ENCODE peak calls at places on chromosomes 7 and 10, in nine cellular contexts. C is neural progenitor cell, X is mesenchymal stem cell, T is endodermal cell, H is GM23248, J is astrocyte, A is DND-41, Y is PC-3, G is HCT116. I is an unnamed sample.

GRCh38 chr10:43822509-43823236 is 174.0 kb upstream of the ZNF32 start:
- DNase-seq in X (no peak), J (no peak), G (no peak), C (no peak), Y (no peak), T (no peak), H (peak), A (no peak), I (no peak)

GRCh38 chr10:80908596-80908995 is 370.9 kb downstream of the SH2D4B start:
- DNase-seq in H (no peak), J (no peak), X (no peak), Y (no peak), G (no peak), C (peak), T (no peak), A (no peak), I (no peak)

GRCh38 chr7:23026164-23026563 is 12.2 kb upstream of the HYCC1 start:
- DNase-seq in J (no peak), C (no peak), A (no peak), X (no peak), T (no peak), Y (no peak), H (peak), G (no peak), I (no peak)

GRCh38 chr10:67815571-67816059 is 22.4 kb downstream of the DNAJC12 start:
- DNase-seq in J (peak), C (no peak), Y (peak), X (no peak), A (no peak), G (no peak), T (no peak), H (no peak), I (no peak)

GRCh38 chr10:44300666-44301649 is 83.9 kb downstream of the CXCL12 start:
- DNase-seq in T (no peak), A (no peak), Y (peak), H (peak), J (peak), G (peak), X (peak), C (no peak), I (peak)

GRCh38 chr10:123132576-123133477 is 2.9 kb upstream of the HMX3 start:
- DNase-seq in H (peak), J (peak), C (peak), G (peak), T (peak), A (peak), Y (peak), X (peak), I (peak)

GRCh38 chr10:31399171-31399570 is 80.2 kb downstream of the ZEB1 start:
- DNase-seq in H (no peak), Y (no peak), X (no peak), A (no peak), C (no peak), T (no peak), G (no peak), J (no peak), I (no peak)

GRCh38 chr10:58266826-58267712 is 625 bp downstream of the IPMK start:
- DNase-seq in Y (peak), J (peak), T (peak), A (peak), X (peak), G (no peak), H (peak), C (peak), I (peak)

GRCh38 chr10:121085386-121085785 is 234.2 kb downstream of the WDR11 start:
- DNase-seq in Y (no peak), T (peak), G (no peak), H (no peak), A (no peak), J (no peak), C (no peak), X (no peak), I (no peak)

GRCh38 chr10:114694735-114695134 is 36.7 kb upstream of the ABLIM1 start:
- DNase-seq in H (peak), X (peak), T (peak), G (peak), Y (peak), C (peak), J (no peak), A (no peak), I (no peak)

GRCh38 chr10:53619678-53620077 is 847.1 kb upstream of the MBL2 start:
- DNase-seq in H (no peak), Y (no peak), G (no peak), C (no peak), T (no peak), X (no peak), A (no peak), J (peak), I (no peak)

GRCh38 chr10:129607607-129608006 is 140.6 kb downstream of the MGMT start:
- DNase-seq in C (no peak), G (no peak), X (no peak), H (no peak), Y (no peak), A (no peak), T (peak), J (no peak), I (no peak)

GRCh38 chr7:131502810-131503545 is 53.5 kb downstream of the PODXL start:
- DNase-seq in T (no peak), G (no peak), X (peak), H (peak), A (no peak), C (no peak), Y (no peak), J (no peak), I (peak)

GRCh38 chr10:130079614-130080460 is 30.8 kb downstream of the C10orf143 start:
- DNase-seq in T (no peak), J (no peak), H (no peak), A (no peak), C (no peak), Y (no peak), G (no peak), X (no peak), I (no peak)

GRCh38 chr7:130048906-130049305 is 2.3 kb downstream of the ZC3HC1 start:
- DNase-seq in G (no peak), T (no peak), J (no peak), A (no peak), H (no peak), Y (no peak), C (no peak), X (no peak), I (no peak)

GRCh38 chr7:103048833-103049232 is 25.8 kb downstream of the FBXL13 start:
- DNase-seq in A (no peak), G (peak), Y (peak), X (peak), T (no peak), C (peak), H (no peak), J (peak), I (no peak)

GRCh38 chr7:117896339-117896738 is 23.1 kb upstream of the CTTNBP2 start:
- DNase-seq in C (no peak), G (no peak), T (no peak), A (no peak), H (no peak), X (no peak), Y (peak), J (no peak), I (no peak)

GRCh38 chr7:117889611-117890010 is 16.4 kb upstream of the CTTNBP2 start:
- DNase-seq in Y (no peak), J (no peak), T (no peak), C (no peak), G (no peak), A (no peak), H (no peak), X (no peak), I (no peak)

GRCh38 chr7:117892821-117893220 is 19.6 kb upstream of the CTTNBP2 start:
- DNase-seq in Y (no peak), G (no peak), T (no peak), C (no peak), X (no peak), J (no peak), H (no peak), A (no peak), I (no peak)

GRCh38 chr7:117895271-117895670 is 22.0 kb upstream of the CTTNBP2 start:
- DNase-seq in C (no peak), A (no peak), Y (no peak), J (no peak), X (no peak), H (no peak), G (no peak), T (no peak), I (no peak)

GRCh38 chr7:117894037-117894436 is 20.8 kb upstream of the CTTNBP2 start:
- DNase-seq in Y (no peak), X (no peak), C (no peak), J (no peak), H (no peak), T (no peak), G (no peak), A (no peak), I (no peak)
- H3K27ac ChIP-seq in Y (no peak), X (no peak), C (no peak), J (no peak), H (no peak), T (no peak), G (no peak), A (no peak), I (no peak)

DNA sequence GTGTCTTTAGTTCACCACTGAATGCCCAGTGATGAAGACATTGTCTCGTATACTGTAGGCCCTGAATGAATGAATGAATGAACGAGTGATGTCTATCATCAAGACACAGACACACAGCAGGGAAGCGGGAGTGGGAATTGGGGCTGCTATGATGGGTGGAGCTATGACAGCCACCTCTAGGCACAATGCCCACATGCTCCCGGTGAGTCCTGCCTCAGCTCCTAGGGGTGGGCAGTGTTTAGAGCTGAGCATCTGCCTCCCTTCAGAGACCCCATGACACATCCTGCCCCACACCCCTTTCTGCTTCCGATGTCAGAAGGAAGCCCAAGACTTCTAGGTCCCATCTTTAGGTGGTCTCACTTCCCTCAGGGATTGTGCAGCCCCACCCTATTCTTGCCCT is 714.1 kb downstream of the PARD3 start:
- DNase-seq in G (no peak), A (no peak), X (no peak), H (no peak), J (no peak), Y (no peak), T (no peak), C (no peak), I (no peak)
- H3K4me3 ChIP-seq in G (no peak), A (no peak), X (no peak), H (no peak), J (no peak), Y (no peak), T (no peak), C (no peak), I (no peak)

GRCh38 chr7:101116898-101117297 is 10.0 kb upstream of the SERPINE1 start:
- DNase-seq in A (no peak), X (no peak), G (no peak), T (no peak), Y (no peak), J (no peak), C (no peak), H (peak), I (no peak)
- H3K9ac ChIP-seq in A (no peak), X (peak), G (peak), T (no peak), Y (no peak), J (peak), C (no peak), H (peak), I (no peak)

GRCh38 chr7:139362302-139362701 is 2.6 kb downstream of the LUC7L2 start:
- DNase-seq in G (no peak), A (no peak), X (no peak), J (peak), C (peak), Y (no peak), H (no peak), T (no peak), I (no peak)
- H3K27ac ChIP-seq in G (no peak), A (no peak), X (no peak), J (no peak), C (no peak), Y (no peak), H (no peak), T (no peak), I (no peak)

DNA sequence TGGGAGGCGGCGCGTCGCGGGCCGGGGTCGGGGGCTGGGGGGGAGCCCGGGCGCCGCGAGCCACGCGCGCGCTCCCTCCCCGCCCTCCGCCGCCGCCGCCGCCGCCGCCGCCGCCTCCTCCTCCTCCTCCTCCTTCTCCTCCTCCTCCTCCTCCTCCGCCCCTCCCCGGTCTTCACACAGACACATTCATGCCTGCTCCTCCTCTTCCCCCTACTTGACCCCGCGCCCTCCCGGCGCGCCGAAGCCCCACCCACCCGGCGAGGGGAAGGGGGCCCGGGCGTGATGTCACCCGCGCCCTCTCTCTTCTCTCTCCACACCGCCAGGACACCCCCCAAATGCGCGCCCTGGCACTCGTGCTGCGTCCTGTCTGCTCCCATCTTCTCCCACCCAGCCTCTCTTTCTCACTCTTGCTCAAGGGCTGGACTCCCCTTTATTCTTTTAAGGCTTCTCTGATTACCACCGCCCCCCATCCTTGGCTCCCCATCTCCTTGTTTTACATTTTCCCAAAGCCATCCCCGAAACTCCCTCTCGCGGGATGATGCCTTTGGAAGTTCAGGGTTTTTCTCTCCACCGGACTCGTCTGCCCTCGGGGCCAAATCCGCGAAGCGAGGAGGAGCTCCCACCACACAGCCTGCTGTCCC is 1.0 kb upstream of the GLI3 start:
- DNase-seq in X (peak), T (peak), Y (no peak), J (peak), C (peak), G (no peak), A (peak), H (peak), I (peak)
- H3K4me3 ChIP-seq in X (peak), T (peak), Y (peak), J (peak), C (peak), G (no peak), A (peak), H (peak), I (no peak)

GRCh38 chr10:3813267-3813666 is 28.3 kb upstream of the KLF6 start:
- DNase-seq in C (no peak), Y (no peak), A (no peak), H (peak), G (no peak), J (no peak), T (no peak), X (no peak), I (no peak)
- H3K9ac ChIP-seq in C (no peak), Y (no peak), A (no peak), H (peak), G (no peak), J (no peak), T (no peak), X (peak), I (no peak)

GRCh38 chr7:142885311-142886230 is at the start of gene TRPV6:
- DNase-seq in H (no peak), J (no peak), G (peak), T (peak), A (no peak), Y (peak), C (peak), X (no peak), I (no peak)
- H3K27ac ChIP-seq in H (no peak), J (no peak), G (no peak), T (no peak), A (no peak), Y (no peak), C (no peak), X (no peak), I (no peak)

GRCh38 chr10:65518379-65518778 is 1407.5 kb upstream of the LRRTM3 start:
- DNase-seq in T (no peak), Y (peak), X (peak), G (peak), A (no peak), C (no peak), H (no peak), J (peak), I (no peak)
- H3K4me3 ChIP-seq in T (no peak), Y (no peak), X (no peak), G (no peak), A (no peak), C (no peak), H (no peak), J (no peak), I (no peak)

GRCh38 chr10:101969496-101969895 is 86.5 kb downstream of the ARMH3 start:
- DNase-seq in J (no peak), A (no peak), G (no peak), X (no peak), Y (no peak), C (no peak), H (no peak), T (no peak), I (no peak)
- H3K9ac ChIP-seq in J (no peak), A (no peak), G (no peak), X (no peak), Y (no peak), C (no peak), H (no peak), T (no peak), I (no peak)

GRCh38 chr10:69800109-69800508 is 1.6 kb upstream of the COL13A1 start:
- DNase-seq in T (peak), A (peak), Y (peak), G (peak), H (peak), J (peak), X (peak), C (peak), I (no peak)

GRCh38 chr10:69801094-69801433 is 642 bp upstream of the COL13A1 start:
- DNase-seq in C (peak), A (peak), T (peak), X (peak), H (peak), Y (peak), G (peak), J (no peak), I (no peak)

GRCh38 chr10:69801434-69802315 is at the start of gene COL13A1:
- DNase-seq in X (peak), J (peak), C (peak), H (peak), Y (peak), T (peak), G (peak), A (no peak), I (peak)

GRCh38 chr10:69802424-69803161 is 887 bp downstream of the COL13A1 start:
- DNase-seq in H (peak), C (peak), G (no peak), T (peak), J (peak), X (peak), Y (peak), A (no peak), I (peak)

GRCh38 chr10:69800665-69801064 is 1.0 kb upstream of the COL13A1 start:
- DNase-seq in C (no peak), X (no peak), T (no peak), G (no peak), Y (no peak), J (no peak), A (no peak), H (no peak), I (no peak)
- H3K27ac ChIP-seq in C (no peak), X (no peak), T (no peak), G (no peak), Y (no peak), J (no peak), A (no peak), H (no peak), I (no peak)

I was measured in kidney.